ENCODE peak calls at places on chromosomes 6 and 20, in four cellular contexts. M is neural crest cell, B is lung, C is astrocyte of the spinal cord. E is an unnamed sample.

GRCh38 chr6:87714093-87714809 is 12.2 kb upstream of the AKIRIN2 start:
- DNase-seq in M (no peak), B (no peak), C (peak; percentile 90), E (no peak)

GRCh38 chr6:118203421-118204000 is 296.4 kb downstream of the SLC35F1 start:
- DNase-seq in M (no peak), B (no peak), C (no peak), E (no peak)

GRCh38 chr6:35663001-35663400 is 25.7 kb downstream of the FKBP5 start:
- DNase-seq in M (no peak), B (no peak), C (peak; percentile 47), E (no peak)

GRCh38 chr20:46644160-46644559 is 7.1 kb downstream of the SLC13A3 start:
- DNase-seq in M (no peak), B (no peak), C (no peak), E (no peak)

GRCh38 chr6:156752666-156753301 is 24.4 kb upstream of the ARID1B start:
- DNase-seq in M (no peak), B (no peak), C (no peak), E (no peak)

GRCh38 chr6:41974281-41974825 is 32.7 kb upstream of the CCND3 start:
- DNase-seq in M (no peak), B (no peak), C (no peak), E (no peak)

GRCh38 chr20:10306440-10307358 is 88.1 kb downstream of the SNAP25 start:
- DNase-seq in M (no peak), B (no peak), C (peak; percentile 88), E (no peak)

GRCh38 chr6:1039191-1039590 is 272.7 kb upstream of the FOXQ1 start:
- DNase-seq in M (no peak), B (no peak), C (no peak), E (no peak)

GRCh38 chr6:105043979-105044378 is 87.1 kb downstream of the LIN28B start:
- DNase-seq in M (no peak), B (no peak), C (no peak), E (no peak)

DNA sequence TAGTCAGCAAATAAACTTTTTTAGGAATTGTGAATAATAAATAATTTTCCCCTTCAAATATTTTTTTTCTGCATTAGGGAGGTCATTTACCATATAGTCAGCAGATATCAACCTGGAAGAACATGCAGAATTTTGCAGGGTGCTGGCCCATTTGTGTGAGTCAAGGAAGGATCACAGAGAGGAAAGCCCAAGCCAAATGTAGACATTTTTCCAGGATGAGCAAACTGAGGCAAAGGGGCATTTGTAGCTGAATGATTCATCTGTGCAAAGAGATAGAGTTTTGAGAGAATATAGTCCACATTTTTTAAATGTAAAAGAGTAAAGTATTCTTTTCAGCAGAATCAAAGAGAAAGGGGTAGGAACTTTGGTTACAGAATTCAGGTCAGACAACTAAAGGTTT is 555.5 kb upstream of the MARCKS start:
- DNase-seq in M (no peak), B (no peak), C (no peak), E (no peak)
- TF ChIP-seq CTCF in M (no peak), B (no peak), C (no peak), E (no peak)

DNA sequence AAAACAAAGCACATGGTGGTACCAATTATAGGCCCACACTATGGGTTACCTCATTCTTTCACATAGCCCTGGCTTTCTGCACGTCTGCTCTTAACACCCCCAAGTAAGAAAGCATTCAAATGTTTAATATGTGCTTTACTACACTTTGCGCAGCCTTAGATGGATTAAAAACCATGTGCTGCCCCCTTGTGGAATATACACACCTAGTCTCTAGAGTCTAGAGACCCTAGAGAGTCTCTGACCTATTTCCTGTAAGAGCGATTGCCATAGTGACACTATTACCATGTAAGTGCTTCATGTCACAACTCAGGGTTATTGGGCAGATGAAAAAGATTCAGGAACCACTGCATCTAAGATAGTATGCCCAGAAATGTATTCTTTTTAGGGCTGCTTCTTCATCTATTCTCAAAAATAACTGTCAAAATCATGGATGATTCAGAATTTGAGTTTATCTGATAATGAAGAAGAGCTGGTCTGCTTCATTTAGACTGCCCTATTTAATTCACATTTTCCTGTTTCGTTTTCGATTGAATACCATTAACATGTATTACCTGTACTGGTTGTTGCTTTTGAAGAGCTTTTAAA is 186.3 kb downstream of the ADGB start:
- DNase-seq in M (peak; percentile 13), B (no peak), C (peak; percentile 37), E (no peak)
- TF ChIP-seq CTCF in M (peak; percentile 67), B (no peak), C (peak; percentile 69), E (peak; percentile 19)

GRCh38 chr6:102619585-102619984 is 1226.1 kb downstream of the GRIK2 start:
- DNase-seq in M (no peak), B (no peak), C (peak; percentile 8), E (no peak)
- TF ChIP-seq CTCF in M (peak; percentile 68), B (no peak), C (peak; percentile 28), E (no peak)

GRCh38 chr6:109595998-109596397 is 95.0 kb downstream of the AK9 start:
- DNase-seq in M (no peak), B (no peak), C (peak; percentile 5), E (no peak)
- TF ChIP-seq CTCF in M (peak; percentile 56), B (peak; percentile 5), C (peak; percentile 49), E (no peak)